ENCODE peak calls at places on chromosome 1, in seven cellular contexts. J is SK-N-SH, P is K562, K is HepG2, B is GM12878, A is H1, U is HCT116. G is an unnamed sample.

GRCh38 chr1:24707659-24708058 is 37.6 kb upstream of the CLIC4 start:
- DNase-seq in J (no peak), P (peak), K (no peak), B (no peak), A (no peak), U (peak), G (no peak)

GRCh38 chr1:91173379-91173890 is 151.6 kb upstream of the ZNF644 start:
- DNase-seq in J (no peak), P (no peak), K (no peak), B (no peak), A (no peak), U (no peak), G (no peak)

GRCh38 chr1:53065391-53065790 is 3.4 kb downstream of the PODN start:
- DNase-seq in J (no peak), P (peak), K (no peak), B (no peak), A (peak), U (no peak), G (no peak)

GRCh38 chr1:82086739-82087138 is 286.0 kb downstream of the ADGRL2 start:
- DNase-seq in J (no peak), P (no peak), K (no peak), B (no peak), A (no peak), U (no peak), G (no peak)

GRCh38 chr1:109959974-109960744 is 24.4 kb upstream of the AHCYL1 start:
- DNase-seq in J (no peak), P (no peak), K (peak), B (no peak), A (no peak), U (no peak), G (peak)

GRCh38 chr1:107666493-107666892 is 298.5 kb downstream of the VAV3 start:
- DNase-seq in J (no peak), P (no peak), K (no peak), B (no peak), A (no peak), U (no peak), G (no peak)

GRCh38 chr1:156814571-156815260 is 1.9 kb downstream of the SH2D2A start:
- DNase-seq in J (no peak), P (no peak), K (no peak), B (no peak), A (no peak), U (no peak), G (no peak)

GRCh38 chr1:59856725-59857338 is 42.1 kb downstream of the HOOK1 start:
- DNase-seq in J (no peak), P (no peak), K (peak), B (no peak), A (no peak), U (no peak), G (no peak)

GRCh38 chr1:15384301-15384901 is 25.3 kb upstream of the EFHD2 start:
- DNase-seq in J (peak), P (no peak), K (no peak), B (peak), A (peak), U (no peak), G (peak)

GRCh38 chr1:212974735-212975606 is 24.6 kb downstream of the VASH2 start:
- DNase-seq in J (no peak), P (no peak), K (no peak), B (no peak), A (no peak), U (no peak), G (no peak)

GRCh38 chr1:235557495-235557894 is 53.2 kb upstream of the B3GALNT2 start:
- DNase-seq in J (no peak), P (peak), K (no peak), B (no peak), A (peak), U (no peak), G (no peak)

GRCh38 chr1:24327886-24328285 is 8.7 kb downstream of the GRHL3 start:
- DNase-seq in J (no peak), P (no peak), K (no peak), B (no peak), A (no peak), U (no peak), G (no peak)

GRCh38 chr1:73556270-73556669 is 641.7 kb downstream of the LRRIQ3 start:
- DNase-seq in J (no peak), P (no peak), K (no peak), B (no peak), A (no peak), U (no peak), G (no peak)

GRCh38 chr1:212977781-212978645 is 27.7 kb downstream of the VASH2 start:
- DNase-seq in J (no peak), P (no peak), K (no peak), B (peak), A (no peak), U (no peak), G (no peak)

GRCh38 chr1:28890836-28891235 is 23.5 kb upstream of the EPB41 start:
- DNase-seq in J (no peak), P (no peak), K (no peak), B (no peak), A (no peak), U (no peak), G (no peak)

GRCh38 chr1:28891256-28891655 is 23.1 kb upstream of the EPB41 start:
- DNase-seq in J (no peak), P (no peak), K (no peak), B (no peak), A (no peak), U (no peak), G (no peak)

GRCh38 chr1:28895896-28896608 is 18.3 kb upstream of the EPB41 start:
- DNase-seq in J (no peak), P (no peak), K (no peak), B (no peak), A (no peak), U (no peak), G (no peak)

GRCh38 chr1:28894785-28895184 is 19.6 kb upstream of the EPB41 start:
- DNase-seq in J (no peak), P (no peak), K (no peak), B (no peak), A (no peak), U (no peak), G (no peak)

DNA sequence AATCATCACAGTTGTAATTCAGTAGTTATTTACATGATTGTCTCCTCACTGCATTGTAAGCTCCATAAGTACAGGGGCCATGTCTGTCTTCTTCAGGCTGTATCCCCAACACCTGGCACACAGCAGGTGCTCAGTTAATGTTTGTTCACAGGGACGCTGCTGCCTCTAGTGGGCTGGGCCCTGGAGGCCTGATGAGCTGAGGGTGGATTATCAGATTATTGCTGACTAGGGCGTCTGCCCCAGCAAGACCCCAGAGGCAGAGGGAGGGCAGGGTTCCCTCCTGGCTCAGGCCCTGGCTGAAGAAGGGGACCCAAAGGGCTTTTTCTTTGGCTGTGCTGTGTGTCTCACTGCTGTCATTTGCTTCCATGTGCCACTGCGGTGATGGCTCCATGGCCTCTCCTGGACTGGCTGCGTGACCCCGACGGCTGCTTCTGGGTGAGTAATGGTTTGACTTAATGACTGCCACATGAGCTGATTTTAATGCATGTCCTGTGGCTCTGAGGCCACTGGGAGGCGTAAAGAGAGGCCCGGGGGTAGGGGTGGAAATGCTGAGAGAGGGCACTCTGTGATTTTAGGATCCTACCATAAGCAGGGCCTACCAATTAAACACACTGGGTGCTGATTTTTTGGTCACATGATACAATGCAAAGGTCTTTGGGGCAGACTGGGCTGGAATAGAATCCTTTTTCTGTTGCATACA is 20.8 kb upstream of the EPB41 start:
- DNase-seq in J (peak), P (peak), K (no peak), B (no peak), A (peak), U (no peak), G (no peak)
- TF ChIP-seq YY1 in J (no peak), P (no peak), K (no peak), B (peak), A (peak), U (no peak), G (no peak)

DNA sequence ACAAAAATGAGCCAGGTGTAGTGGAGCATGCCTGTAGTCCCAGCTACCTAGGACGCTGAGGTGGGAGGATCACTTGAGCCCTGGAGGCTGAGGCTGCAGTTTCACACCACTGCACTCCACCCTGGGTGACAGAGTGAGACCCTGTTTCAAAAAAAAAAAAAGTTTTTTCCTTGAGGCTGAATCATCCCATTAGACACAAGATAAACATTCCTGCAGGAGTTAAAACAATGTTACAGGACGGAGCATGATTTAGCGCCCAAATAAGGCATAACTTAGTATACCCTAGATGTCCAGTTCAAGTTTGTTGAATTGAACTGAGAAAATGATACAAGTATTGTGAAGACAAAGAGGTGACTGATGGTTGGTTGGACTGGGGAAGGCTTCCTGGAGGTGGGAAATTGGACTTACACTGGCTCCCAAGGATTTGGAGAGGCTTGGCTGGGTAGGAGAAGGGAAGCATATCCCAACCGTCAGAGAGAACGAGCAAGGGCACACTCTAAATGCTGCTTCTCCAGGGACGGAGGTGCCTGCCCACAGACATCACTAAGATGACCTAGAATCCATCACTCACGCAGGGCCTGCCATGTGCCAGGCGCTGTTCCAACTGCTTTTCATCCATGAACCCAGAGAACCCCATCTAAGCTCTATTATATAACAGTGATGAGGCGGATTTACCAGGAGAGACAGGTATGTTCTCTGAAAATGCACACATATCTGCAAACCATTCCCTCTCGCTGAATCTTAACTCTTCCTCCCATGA is 610.6 kb downstream of the KIF26B start:
- DNase-seq in J (no peak), P (no peak), K (peak), B (no peak), A (no peak), U (no peak), G (no peak)
- TF ChIP-seq YY1 in J (no peak), P (no peak), K (no peak), B (no peak), A (no peak), U (no peak), G (no peak)

DNA sequence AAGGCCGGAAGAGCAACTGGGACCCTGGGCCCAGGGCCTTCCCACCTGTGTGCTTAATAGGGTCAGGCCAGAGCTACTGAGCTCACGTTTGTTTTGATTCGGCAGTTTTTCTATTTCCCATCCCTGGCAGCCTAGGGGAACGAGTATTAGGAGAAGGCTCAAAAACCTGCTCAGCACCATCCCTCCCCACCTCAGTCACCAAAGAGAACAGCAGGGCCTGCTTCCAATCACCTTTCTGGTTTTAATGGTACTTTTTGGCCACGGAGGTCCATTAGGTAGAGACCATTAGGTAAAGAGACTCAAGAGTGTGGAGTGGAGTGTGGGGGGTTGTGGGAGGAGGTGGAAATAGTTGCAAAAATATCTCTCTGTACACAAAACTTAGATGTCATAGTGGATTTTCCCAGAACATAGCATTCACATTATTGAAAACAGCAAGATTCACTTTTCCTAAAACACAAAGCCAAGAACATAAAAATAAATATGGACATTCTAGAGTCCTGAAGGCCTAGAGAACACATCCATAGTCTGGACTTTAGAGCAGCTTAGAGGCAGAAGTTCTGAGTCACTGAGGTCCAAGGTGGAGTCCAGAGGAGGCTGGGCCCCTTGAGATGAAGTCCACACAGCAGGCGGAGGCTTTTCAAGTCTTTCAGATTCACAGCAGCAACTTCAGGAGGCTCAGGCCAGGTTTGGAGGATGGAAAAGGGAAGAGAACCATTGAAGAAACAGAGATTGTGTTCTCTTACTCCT is 19.5 kb downstream of the NUAK2 start:
- DNase-seq in J (no peak), P (no peak), K (no peak), B (no peak), A (no peak), U (no peak), G (no peak)
- TF ChIP-seq YY1 in J (no peak), P (no peak), K (no peak), B (no peak), A (no peak), U (no peak), G (no peak)

DNA sequence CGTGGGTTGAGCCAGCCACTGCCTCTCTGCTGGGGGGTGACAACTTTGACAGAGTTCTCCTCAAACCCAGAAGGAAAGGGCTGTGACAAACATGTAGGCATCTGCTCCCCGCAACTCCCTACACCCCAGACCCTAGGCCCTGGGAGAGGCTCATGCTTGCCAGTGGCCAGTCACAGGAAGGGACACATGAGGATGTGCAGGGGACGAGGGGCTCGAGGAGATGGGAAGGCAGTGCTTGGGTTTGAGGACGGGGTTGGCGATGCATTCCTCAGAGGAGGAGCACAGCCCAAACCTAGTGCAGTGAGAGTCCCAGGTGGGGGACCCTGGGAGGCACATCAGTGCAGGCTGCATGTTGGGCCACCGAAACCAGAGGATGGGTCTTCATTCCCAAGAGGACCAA is 62.1 kb downstream of the STUM start:
- DNase-seq in J (no peak), P (no peak), K (no peak), B (no peak), A (no peak), U (no peak), G (no peak)
- TF ChIP-seq YY1 in J (no peak), P (no peak), K (no peak), B (no peak), A (no peak), U (no peak), G (no peak)

GRCh38 chr1:89823679-89824292 is 3.0 kb downstream of the LRRC8D start:
- DNase-seq in J (no peak), P (peak), K (no peak), B (no peak), A (no peak), U (no peak), G (no peak)

GRCh38 chr1:89829186-89829585 is 8.4 kb downstream of the LRRC8D start:
- DNase-seq in J (no peak), P (no peak), K (no peak), B (no peak), A (no peak), U (no peak), G (no peak)

GRCh38 chr1:89827902-89828301 is 7.1 kb downstream of the LRRC8D start:
- DNase-seq in J (no peak), P (no peak), K (no peak), B (no peak), A (no peak), U (no peak), G (no peak)

GRCh38 chr1:89827330-89827729 is 6.5 kb downstream of the LRRC8D start:
- DNase-seq in J (no peak), P (no peak), K (no peak), B (no peak), A (no peak), U (no peak), G (no peak)

DNA sequence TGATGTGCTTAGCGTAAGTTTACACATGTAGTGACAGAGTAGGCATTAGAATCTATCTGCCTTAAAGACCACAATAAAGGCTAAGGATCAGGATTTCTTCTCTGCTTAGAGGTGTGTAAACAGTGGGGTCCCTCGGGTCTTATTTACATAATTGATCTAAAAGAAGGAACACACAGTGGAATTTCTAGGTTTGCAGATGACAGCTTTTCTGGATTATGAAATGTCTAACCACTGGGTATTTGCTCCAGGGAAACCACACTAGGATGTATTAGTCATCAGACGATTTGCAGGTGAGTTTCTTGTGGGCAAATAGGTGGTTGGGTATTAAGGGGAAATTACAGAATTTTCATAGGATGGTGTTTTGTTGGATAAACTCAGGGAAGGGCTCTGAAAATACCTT is 5.8 kb downstream of the LRRC8D start:
- DNase-seq in J (no peak), P (no peak), K (peak), B (no peak), A (no peak), U (no peak), G (no peak)
- TF ChIP-seq YY1 in J (no peak), P (no peak), K (no peak), B (no peak), A (no peak), U (no peak), G (no peak)

DNA sequence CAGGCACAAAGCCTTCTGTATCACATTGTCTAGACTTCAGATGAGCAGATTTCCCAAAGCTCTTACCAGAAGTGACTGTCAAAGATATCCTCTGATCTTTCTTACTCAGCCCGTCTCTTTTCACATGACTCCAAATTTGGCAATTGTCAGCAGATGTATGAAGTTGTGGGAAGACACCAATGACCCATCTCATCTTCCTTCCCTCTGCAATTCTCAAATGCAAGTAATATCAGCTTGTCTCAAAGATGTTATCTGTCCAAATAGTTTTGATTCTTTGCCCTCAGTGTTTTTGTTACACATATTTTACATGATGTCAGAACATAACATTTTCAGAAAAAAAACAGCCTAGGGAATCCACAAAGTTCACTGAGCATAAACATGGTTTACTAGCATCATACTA is 45.1 kb upstream of the RGS2 start:
- DNase-seq in J (no peak), P (no peak), K (no peak), B (no peak), A (no peak), U (no peak), G (no peak)
- TF ChIP-seq YY1 in J (no peak), P (no peak), K (no peak), B (no peak), A (no peak), U (no peak), G (no peak)

GRCh38 chr1:65444128-65444527 is 23.7 kb downstream of the LEPR start:
- DNase-seq in J (no peak), P (no peak), K (no peak), B (no peak), A (no peak), U (no peak), G (peak)
- TF ChIP-seq YY1 in J (no peak), P (no peak), K (no peak), B (no peak), A (no peak), U (no peak), G (no peak)